ENCODE peak calls at places on chromosomes 7 and 10, in five cellular contexts. G is H1, T is HepG2, U is GM12878, F is GM12891. Q is an unnamed sample.

GRCh38 chr7:2713370-2713769 is 25.4 kb downstream of the AMZ1 start:
- DNase-seq in G (no peak), T (no peak), U (no peak), F (no peak), Q (no peak)

GRCh38 chr7:147413243-147413642 is 1177.3 kb upstream of the C7orf33 start:
- DNase-seq in G (no peak), T (no peak), U (no peak), F (no peak), Q (no peak)

GRCh38 chr10:8396675-8397074 is 342.2 kb downstream of the GATA3 start:
- DNase-seq in G (no peak), T (no peak), U (no peak), F (no peak), Q (no peak)

GRCh38 chr10:11515596-11516418 is 95.6 kb downstream of the USP6NL start:
- DNase-seq in G (no peak), T (peak), U (peak), F (no peak), Q (no peak)

GRCh38 chr7:152354061-152354460 is 81.7 kb downstream of the KMT2C start:
- DNase-seq in G (no peak), T (peak), U (no peak), F (no peak), Q (no peak)

GRCh38 chr7:155291045-155291530 is 6.6 kb upstream of the INSIG1 start:
- DNase-seq in G (no peak), T (peak), U (no peak), F (no peak), Q (no peak)

GRCh38 chr7:122886357-122887081 is at the start of gene CADPS2:
- DNase-seq in G (peak), T (peak), U (no peak), F (peak), Q (peak)

GRCh38 chr10:133385214-133385613 is 6.2 kb downstream of the PAOX start:
- DNase-seq in G (no peak), T (no peak), U (no peak), F (no peak), Q (no peak)

GRCh38 chr7:34026481-34027225 is 121.3 kb downstream of the BMPER start:
- DNase-seq in G (no peak), T (no peak), U (no peak), F (no peak), Q (no peak)

GRCh38 chr10:58030208-58030607 is 237.5 kb downstream of the IPMK start:
- DNase-seq in G (no peak), T (no peak), U (no peak), F (no peak), Q (no peak)

GRCh38 chr7:157464111-157464970 is 127.5 kb downstream of the DNAJB6 start:
- DNase-seq in G (peak), T (no peak), U (no peak), F (no peak), Q (no peak)

GRCh38 chr7:106071999-106072714 is 40.0 kb downstream of the SYPL1 start:
- DNase-seq in G (no peak), T (peak), U (no peak), F (no peak), Q (no peak)

GRCh38 chr7:91280604-91281003 is 16.4 kb downstream of the FZD1 start:
- DNase-seq in G (no peak), T (no peak), U (no peak), F (no peak), Q (no peak)

GRCh38 chr7:111499027-111499426 is 63.3 kb downstream of the IMMP2L start:
- DNase-seq in G (no peak), T (peak), U (no peak), F (no peak), Q (no peak)

GRCh38 chr7:65239707-65240352 is 133.8 kb upstream of the ZNF92 start:
- DNase-seq in G (peak), T (peak), U (no peak), F (no peak), Q (no peak)

GRCh38 chr7:90459888-90460287 is 9.6 kb upstream of the PTTG1IP2 start:
- DNase-seq in G (no peak), T (peak), U (no peak), F (no peak), Q (no peak)

GRCh38 chr10:79468841-79469585 is 23.6 kb upstream of the ZCCHC24 start:
- DNase-seq in G (no peak), T (no peak), U (no peak), F (no peak), Q (no peak)

GRCh38 chr7:46444266-46444665 is 523.2 kb upstream of the IGFBP3 start:
- DNase-seq in G (no peak), T (no peak), U (no peak), F (no peak), Q (no peak)

GRCh38 chr7:144019457-144019856 is 19.3 kb downstream of the OR6B1 start:
- DNase-seq in G (no peak), T (peak), U (no peak), F (no peak), Q (no peak)

GRCh38 chr7:159253657-159254056 is 109.0 kb upstream of the VIPR2 start:
- DNase-seq in G (no peak), T (no peak), U (no peak), F (no peak), Q (no peak)

GRCh38 chr7:5424689-5425506 is 1.3 kb upstream of the TNRC18 start:
- DNase-seq in G (no peak), T (peak), U (no peak), F (no peak), Q (no peak)

GRCh38 chr10:18423058-18423637 is 228.2 kb downstream of the NSUN6 start:
- DNase-seq in G (no peak), T (no peak), U (no peak), F (no peak), Q (no peak)
- TF ChIP-seq TAF1 in G (no peak), T (no peak), U (no peak), F (no peak), Q (no peak)

GRCh38 chr10:93992400-93993030 is 1.2 kb upstream of the PLCE1 start:
- DNase-seq in G (no peak), T (no peak), U (no peak), F (no peak), Q (no peak)

GRCh38 chr10:93993414-93993781 is 333 bp upstream of the PLCE1 start:
- DNase-seq in G (no peak), T (no peak), U (no peak), F (no peak), Q (no peak)

GRCh38 chr10:93991101-93991500 is 2.6 kb upstream of the PLCE1 start:
- DNase-seq in G (no peak), T (no peak), U (no peak), F (no peak), Q (no peak)

GRCh38 chr10:93993782-93994668 is at the start of gene PLCE1:
- DNase-seq in G (peak), T (no peak), U (no peak), F (peak), Q (peak)

GRCh38 chr10:93991596-93992284 is 2.0 kb upstream of the PLCE1 start:
- DNase-seq in G (no peak), T (peak), U (no peak), F (no peak), Q (no peak)
- TF ChIP-seq POLR2AphosphoS5 in G (no peak), T (no peak), U (no peak), F (no peak), Q (no peak)

GRCh38 chr7:816751-817671 is 15.3 kb upstream of the SUN1 start:
- DNase-seq in G (peak), T (no peak), U (no peak), F (no peak), Q (peak)
- TF ChIP-seq POLR2A in G (no peak), T (no peak), U (peak), F (no peak), Q (no peak)

DNA sequence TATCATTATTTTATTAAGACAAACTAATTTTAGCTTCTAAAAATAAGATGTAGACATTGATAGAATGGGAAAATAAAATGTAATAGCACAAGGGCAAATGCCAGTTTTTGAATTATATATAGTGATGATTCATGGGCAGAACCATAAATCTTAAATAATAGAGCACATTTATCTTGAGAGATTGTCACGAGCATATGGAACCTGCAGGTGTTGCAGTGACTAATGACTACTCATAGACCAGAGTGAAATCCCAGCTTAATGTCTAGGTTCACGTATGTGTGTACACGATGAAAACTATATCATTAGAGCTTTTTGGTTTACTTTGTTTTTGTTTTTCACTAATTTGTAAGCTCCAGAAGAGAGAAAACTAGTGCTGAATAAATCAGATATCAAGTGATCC is 150.2 kb upstream of the CACNA2D1 start:
- DNase-seq in G (no peak), T (no peak), U (no peak), F (no peak), Q (no peak)
- TF ChIP-seq TAF1 in G (no peak), T (no peak), U (no peak), F (no peak), Q (no peak)

GRCh38 chr7:17371656-17372524 is 73.4 kb downstream of the AHR start:
- DNase-seq in G (no peak), T (peak), U (no peak), F (no peak), Q (no peak)
- TF ChIP-seq POLR2AphosphoS5 in G (no peak), T (no peak), U (no peak), F (no peak), Q (no peak)